ENCODE peak calls at places on chromosomes 11 and 22, in seven cellular contexts. One of them, this sample, is unnamed.

GRCh38 chr22:30386960-30387848 is at the start of gene RNF215:
- DNase-seq in mammary epithelial cell: peak
- DNase-seq in HCT116: peak
- DNase-seq in SK-N-SH: peak
- DNase-seq in neuronal stem cell: peak
- DNase-seq in PC-3: peak
- DNase-seq in PC-9: peak
- DNase-seq in this sample: peak

GRCh38 chr11:36312593-36312990 is 16.5 kb downstream of the PRR5L start:
- DNase-seq in SK-N-SH: no peak
- DNase-seq in neuronal stem cell: no peak
- DNase-seq in PC-9: peak
- DNase-seq in PC-3: peak
- DNase-seq in HCT116: no peak
- DNase-seq in mammary epithelial cell: peak
- DNase-seq in this sample: no peak

GRCh38 chr11:1437500-1437899 is 47.8 kb downstream of the BRSK2 start:
- DNase-seq in PC-9: no peak
- DNase-seq in neuronal stem cell: no peak
- DNase-seq in HCT116: no peak
- DNase-seq in mammary epithelial cell: no peak
- DNase-seq in PC-3: no peak
- DNase-seq in SK-N-SH: peak
- DNase-seq in this sample: peak

GRCh38 chr11:35717043-35717442 is 54.5 kb downstream of the TRIM44 start:
- DNase-seq in HCT116: no peak
- DNase-seq in PC-3: peak
- DNase-seq in neuronal stem cell: no peak
- DNase-seq in mammary epithelial cell: no peak
- DNase-seq in PC-9: no peak
- DNase-seq in SK-N-SH: no peak
- DNase-seq in this sample: no peak

GRCh38 chr11:108576523-108576922 is 17.0 kb downstream of the EXPH5 start:
- DNase-seq in PC-9: peak
- DNase-seq in SK-N-SH: no peak
- DNase-seq in neuronal stem cell: no peak
- DNase-seq in HCT116: no peak
- DNase-seq in mammary epithelial cell: no peak
- DNase-seq in PC-3: peak
- DNase-seq in this sample: no peak

GRCh38 chr22:44576311-44577260 is 78.6 kb upstream of the RTL6 start:
- DNase-seq in HCT116: no peak
- DNase-seq in PC-3: no peak
- DNase-seq in neuronal stem cell: no peak
- DNase-seq in mammary epithelial cell: no peak
- DNase-seq in SK-N-SH: no peak
- DNase-seq in PC-9: no peak
- DNase-seq in this sample: no peak

GRCh38 chr22:24953294-24954113 is 988 bp downstream of the KIAA1671 start:
- DNase-seq in HCT116: no peak
- DNase-seq in mammary epithelial cell: no peak
- DNase-seq in SK-N-SH: peak
- DNase-seq in PC-9: no peak
- DNase-seq in PC-3: no peak
- DNase-seq in neuronal stem cell: no peak
- DNase-seq in this sample: peak

GRCh38 chr11:43327987-43328386 is 16.2 kb downstream of the API5 start:
- DNase-seq in mammary epithelial cell: peak
- DNase-seq in SK-N-SH: no peak
- DNase-seq in PC-9: peak
- DNase-seq in HCT116: no peak
- DNase-seq in neuronal stem cell: no peak
- DNase-seq in PC-3: peak
- DNase-seq in this sample: peak

GRCh38 chr11:129418039-129418438 is 42.4 kb downstream of the BARX2 start:
- DNase-seq in SK-N-SH: no peak
- DNase-seq in PC-3: no peak
- DNase-seq in neuronal stem cell: no peak
- DNase-seq in PC-9: peak
- DNase-seq in mammary epithelial cell: peak
- DNase-seq in HCT116: no peak
- DNase-seq in this sample: no peak

GRCh38 chr22:45446216-45446615 is 32.7 kb downstream of the RIBC2 start:
- DNase-seq in neuronal stem cell: no peak
- DNase-seq in PC-3: no peak
- DNase-seq in PC-9: no peak
- DNase-seq in HCT116: no peak
- DNase-seq in SK-N-SH: no peak
- DNase-seq in mammary epithelial cell: no peak
- DNase-seq in this sample: no peak

GRCh38 chr11:57303280-57303989 is 21.3 kb downstream of the TNKS1BP1 start:
- DNase-seq in PC-9: no peak
- DNase-seq in HCT116: no peak
- DNase-seq in mammary epithelial cell: no peak
- DNase-seq in SK-N-SH: peak
- DNase-seq in neuronal stem cell: no peak
- DNase-seq in PC-3: no peak
- DNase-seq in this sample: peak

DNA sequence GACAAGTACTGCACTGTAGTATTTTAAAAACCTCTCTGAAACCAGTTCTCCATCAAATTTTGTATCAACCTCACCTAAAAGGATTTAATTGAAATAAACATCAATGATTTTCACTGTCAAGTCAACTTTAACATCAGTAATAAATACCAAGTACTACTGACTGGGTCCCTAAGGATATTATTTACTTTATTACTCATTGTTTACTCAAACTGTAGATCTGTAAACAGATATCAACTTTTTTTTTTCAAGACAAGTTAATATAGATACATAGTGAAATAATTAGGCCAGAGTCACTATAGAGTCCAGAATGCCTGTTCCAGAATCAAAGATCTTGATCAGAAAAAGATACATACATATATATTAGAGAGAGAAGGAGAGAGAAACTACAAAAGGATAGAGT is 1.6 kb downstream of the RNF141 start:
- DNase-seq in PC-3: peak
- DNase-seq in HCT116: no peak
- DNase-seq in mammary epithelial cell: no peak
- DNase-seq in SK-N-SH: no peak
- DNase-seq in neuronal stem cell: no peak
- DNase-seq in PC-9: peak
- DNase-seq in this sample: no peak
- H3K4me2 ChIP-seq in PC-3: peak
- H3K4me2 ChIP-seq in HCT116: peak
- H3K4me2 ChIP-seq in mammary epithelial cell: peak
- H3K4me2 ChIP-seq in SK-N-SH: peak
- H3K4me2 ChIP-seq in neuronal stem cell: no peak
- H3K4me2 ChIP-seq in PC-9: peak
- H3K4me2 ChIP-seq in this sample: peak

GRCh38 chr11:64122411-64123101 is 43.4 kb downstream of the MACROD1 start:
- DNase-seq in PC-3: no peak
- DNase-seq in SK-N-SH: no peak
- DNase-seq in PC-9: no peak
- DNase-seq in HCT116: no peak
- DNase-seq in mammary epithelial cell: no peak
- DNase-seq in neuronal stem cell: no peak
- DNase-seq in this sample: no peak

GRCh38 chr11:64124147-64124546 is 41.8 kb downstream of the MACROD1 start:
- DNase-seq in PC-9: no peak
- DNase-seq in mammary epithelial cell: peak
- DNase-seq in neuronal stem cell: no peak
- DNase-seq in HCT116: no peak
- DNase-seq in SK-N-SH: peak
- DNase-seq in PC-3: peak
- DNase-seq in this sample: no peak

GRCh38 chr11:64121637-64122410 is 44.1 kb downstream of the MACROD1 start:
- DNase-seq in PC-3: peak
- DNase-seq in HCT116: no peak
- DNase-seq in mammary epithelial cell: peak
- DNase-seq in PC-9: no peak
- DNase-seq in SK-N-SH: no peak
- DNase-seq in neuronal stem cell: no peak
- DNase-seq in this sample: peak

GRCh38 chr11:64123679-64124078 is 42.2 kb downstream of the MACROD1 start:
- DNase-seq in mammary epithelial cell: no peak
- DNase-seq in PC-3: no peak
- DNase-seq in HCT116: no peak
- DNase-seq in PC-9: no peak
- DNase-seq in neuronal stem cell: no peak
- DNase-seq in SK-N-SH: no peak
- DNase-seq in this sample: no peak

DNA sequence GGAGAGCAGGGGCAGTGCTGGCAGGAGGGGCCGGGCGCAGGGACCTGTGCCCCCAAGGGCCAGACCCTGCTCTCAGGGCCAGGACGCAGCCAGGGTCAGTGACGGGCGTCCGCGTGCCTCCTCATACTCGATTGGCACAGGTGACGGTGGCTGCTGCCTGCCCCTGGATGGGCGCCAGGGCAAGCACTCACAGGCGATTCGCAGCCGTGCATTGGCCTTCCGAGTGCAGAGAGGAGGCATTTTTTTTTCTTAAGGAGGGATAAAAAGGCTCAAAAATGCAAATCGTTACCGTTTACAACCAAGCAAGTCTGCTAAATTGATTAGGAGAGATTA is 42.8 kb downstream of the MACROD1 start:
- DNase-seq in PC-3: no peak
- DNase-seq in PC-9: no peak
- DNase-seq in mammary epithelial cell: no peak
- DNase-seq in neuronal stem cell: no peak
- DNase-seq in SK-N-SH: peak
- DNase-seq in HCT116: no peak
- DNase-seq in this sample: no peak
- H2AFZ ChIP-seq in PC-3: no peak
- H2AFZ ChIP-seq in PC-9: no peak
- H2AFZ ChIP-seq in mammary epithelial cell: no peak
- H2AFZ ChIP-seq in neuronal stem cell: peak
- H2AFZ ChIP-seq in SK-N-SH: no peak
- H2AFZ ChIP-seq in HCT116: no peak
- H2AFZ ChIP-seq in this sample: no peak

DNA sequence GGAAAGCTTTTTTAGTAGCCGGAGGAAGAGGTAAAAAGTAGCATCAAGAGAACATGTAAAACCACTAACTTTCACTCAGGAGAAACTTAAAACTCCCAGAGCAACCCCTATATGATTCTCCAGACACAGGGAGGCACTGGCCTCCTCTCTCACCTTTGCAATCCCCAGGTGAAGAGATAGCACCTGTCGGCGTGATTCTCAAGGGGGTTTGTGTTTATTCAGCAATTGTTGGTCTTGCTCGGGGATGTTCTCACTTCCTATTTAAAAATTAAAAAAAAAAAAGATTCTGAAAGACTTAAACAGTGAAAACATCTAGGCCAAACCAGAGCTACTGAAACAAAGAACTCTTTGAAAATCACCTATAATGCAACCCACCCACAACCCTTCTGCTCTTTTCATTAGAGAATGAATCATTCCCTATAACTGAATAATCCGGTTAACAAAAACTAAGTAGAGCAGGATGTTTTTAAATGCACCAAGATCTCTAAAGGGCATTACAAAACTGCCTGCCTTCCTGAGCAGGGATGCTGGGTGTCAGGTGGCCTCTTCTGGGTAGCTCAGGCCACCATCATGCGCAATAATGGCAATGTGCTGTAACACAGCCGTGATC is 24.9 kb downstream of the DHCR7 start:
- DNase-seq in neuronal stem cell: no peak
- DNase-seq in HCT116: no peak
- DNase-seq in mammary epithelial cell: peak
- DNase-seq in PC-3: peak
- DNase-seq in SK-N-SH: no peak
- DNase-seq in PC-9: no peak
- DNase-seq in this sample: no peak
- H3K4me2 ChIP-seq in neuronal stem cell: no peak
- H3K4me2 ChIP-seq in HCT116: no peak
- H3K4me2 ChIP-seq in mammary epithelial cell: no peak
- H3K4me2 ChIP-seq in PC-3: peak
- H3K4me2 ChIP-seq in SK-N-SH: no peak
- H3K4me2 ChIP-seq in PC-9: no peak
- H3K4me2 ChIP-seq in this sample: no peak

DNA sequence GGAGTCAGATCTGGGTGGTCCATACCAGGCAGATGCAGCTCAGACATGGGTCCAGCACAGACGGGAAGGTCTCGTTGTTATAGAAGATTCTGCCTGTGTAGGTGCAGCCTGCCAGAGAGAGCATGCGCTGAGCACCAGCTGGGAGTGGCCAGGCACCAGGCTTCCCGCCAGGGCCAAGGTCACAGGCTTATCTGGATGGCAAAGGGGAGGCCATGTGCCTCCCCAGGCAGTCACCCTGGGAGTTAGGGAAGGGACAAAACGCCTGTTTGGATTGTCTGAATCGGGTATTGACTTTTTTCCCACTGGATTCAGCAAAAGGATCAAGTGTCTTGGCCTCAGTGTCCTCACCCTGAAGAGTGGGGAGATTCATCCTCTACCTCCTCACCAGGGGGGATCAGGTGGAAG is 26.5 kb downstream of the PGA5 start:
- DNase-seq in neuronal stem cell: no peak
- DNase-seq in mammary epithelial cell: no peak
- DNase-seq in SK-N-SH: no peak
- DNase-seq in PC-9: peak
- DNase-seq in PC-3: no peak
- DNase-seq in HCT116: no peak
- DNase-seq in this sample: no peak
- H2AFZ ChIP-seq in neuronal stem cell: no peak
- H2AFZ ChIP-seq in mammary epithelial cell: no peak
- H2AFZ ChIP-seq in SK-N-SH: no peak
- H2AFZ ChIP-seq in PC-9: no peak
- H2AFZ ChIP-seq in PC-3: no peak
- H2AFZ ChIP-seq in HCT116: no peak
- H2AFZ ChIP-seq in this sample: no peak

GRCh38 chr11:110433393-110434333 is 3.9 kb downstream of the FDX1 start:
- DNase-seq in PC-9: peak
- DNase-seq in mammary epithelial cell: peak
- DNase-seq in SK-N-SH: peak
- DNase-seq in neuronal stem cell: no peak
- DNase-seq in PC-3: peak
- DNase-seq in HCT116: no peak
- DNase-seq in this sample: peak
- H3K4me2 ChIP-seq in PC-9: peak
- H3K4me2 ChIP-seq in mammary epithelial cell: peak
- H3K4me2 ChIP-seq in SK-N-SH: no peak
- H3K4me2 ChIP-seq in neuronal stem cell: no peak
- H3K4me2 ChIP-seq in PC-3: peak
- H3K4me2 ChIP-seq in HCT116: peak
- H3K4me2 ChIP-seq in this sample: no peak

This sample was measured in osteoblast.